ENCODE peak calls at places on chromosomes 7 and 10, in ten cellular contexts. S is foreskin fibroblast, V is cardiac fibroblast, O is progenitor cell of endocrine pancreas, X is left ventricle myocardium inferior, U is right lobe of liver, P is WTC11, W is AG10803, I is Calu3, C is heart left ventricle. L is an unnamed sample.

GRCh38 chr7:151897201-151897711 is 20.3 kb upstream of the PRKAG2 start:
- DNase-seq in C (no peak), U (no peak), O (no peak), V (no peak), P (peak), S (no peak), I (no peak), X (no peak), W (no peak), L (peak)

GRCh38 chr10:30059209-30060107 is at the start of gene JCAD:
- DNase-seq in C (peak), I (peak), V (peak), S (peak), U (peak), P (peak), X (peak), W (peak), O (peak), L (peak)

GRCh38 chr7:105493928-105494325 is 28.1 kb downstream of the PUS7 start:
- DNase-seq in P (no peak), X (no peak), W (peak), C (no peak), O (no peak), U (no peak), I (peak), V (peak), S (no peak), L (no peak)

GRCh38 chr10:7288060-7288690 is 122.7 kb downstream of the SFMBT2 start:
- DNase-seq in U (no peak), I (no peak), S (no peak), O (no peak), P (no peak), C (no peak), W (no peak), X (no peak), V (no peak), L (no peak)

GRCh38 chr7:6648815-6649104 is 11.6 kb downstream of the ZNF316 start:
- DNase-seq in X (no peak), I (no peak), W (no peak), S (no peak), P (no peak), U (peak), O (no peak), C (no peak), V (no peak), L (no peak)

GRCh38 chr10:13712799-13713581 is 126.2 kb downstream of the PRPF18 start:
- DNase-seq in S (peak), I (peak), V (peak), W (peak), U (peak), P (no peak), X (peak), O (no peak), C (peak), L (no peak)

GRCh38 chr7:45980181-45980905 is 59.3 kb upstream of the IGFBP3 start:
- DNase-seq in V (peak), S (peak), C (no peak), X (no peak), U (no peak), I (no peak), O (no peak), W (peak), P (no peak), L (no peak)

GRCh38 chr10:131700032-131700431 is 200.8 kb upstream of the PPP2R2D start:
- DNase-seq in C (no peak), O (peak), W (no peak), P (no peak), V (no peak), S (no peak), X (no peak), I (no peak), U (no peak), L (no peak)

GRCh38 chr10:1056326-1057105 is at the start of gene WDR37:
- DNase-seq in C (peak), O (peak), S (peak), V (peak), I (peak), U (peak), P (peak), W (peak), X (peak), L (peak)

GRCh38 chr7:148854975-148855374 is 29.1 kb downstream of the EZH2 start:
- DNase-seq in P (no peak), I (no peak), O (no peak), W (no peak), U (no peak), X (no peak), C (no peak), S (no peak), V (no peak), L (no peak)

GRCh38 chr7:96786998-96787395 is 77.4 kb upstream of the SEM1 start:
- DNase-seq in I (no peak), V (no peak), C (no peak), P (peak), W (no peak), U (no peak), S (no peak), O (no peak), X (no peak), L (no peak)

GRCh38 chr10:107728807-107729206 is 564.3 kb upstream of the SORCS1 start:
- DNase-seq in U (no peak), S (no peak), O (no peak), X (no peak), C (no peak), W (no peak), P (no peak), I (peak), V (no peak), L (no peak)

GRCh38 chr10:42936580-42936979 is 140.3 kb upstream of the RET start:
- DNase-seq in O (no peak), W (no peak), X (no peak), V (no peak), C (no peak), U (no peak), I (no peak), P (no peak), S (no peak), L (no peak)

GRCh38 chr10:63264852-63265617 is 131.9 kb downstream of the NRBF2 start:
- DNase-seq in I (peak), P (no peak), V (peak), S (peak), X (no peak), W (peak), U (no peak), O (no peak), C (peak), L (peak)

GRCh38 chr10:107915277-107915634 is 750.8 kb upstream of the SORCS1 start:
- DNase-seq in W (peak), O (no peak), X (no peak), S (peak), U (no peak), P (no peak), I (no peak), V (peak), C (no peak), L (no peak)

GRCh38 chr7:137772748-137773147 is 74.0 kb downstream of the DGKI start:
- DNase-seq in V (peak), S (peak), X (no peak), P (no peak), O (no peak), W (peak), I (no peak), C (no peak), U (no peak), L (no peak)

GRCh38 chr7:27204851-27205322 is 5.0 kb upstream of the HOXA13 start:
- DNase-seq in C (no peak), I (no peak), S (peak), V (peak), O (no peak), P (no peak), X (no peak), W (peak), U (peak), L (peak)

GRCh38 chr10:9762966-9763656 is 1254.6 kb upstream of the CELF2 start:
- DNase-seq in I (no peak), V (peak), U (no peak), P (no peak), O (no peak), X (no peak), C (no peak), S (peak), W (peak), L (no peak)

GRCh38 chr10:79127151-79127961 is 58.6 kb downstream of the ZMIZ1 start:
- DNase-seq in U (peak), P (no peak), X (peak), V (peak), W (peak), I (peak), O (peak), C (no peak), S (peak), L (no peak)
- TF ChIP-seq CTCF in U (peak), P (no peak), X (no peak), V (no peak), W (no peak), I (no peak), O (no peak), C (no peak), S (no peak), L (no peak)

GRCh38 chr7:75776295-75776971 is 4.4 kb upstream of the CCL26 start:
- DNase-seq in P (no peak), C (no peak), O (no peak), V (peak), S (peak), I (peak), X (no peak), U (no peak), W (peak), L (no peak)
- TF ChIP-seq CTCF in P (no peak), C (no peak), O (no peak), V (no peak), S (no peak), I (no peak), X (no peak), U (no peak), W (peak), L (no peak)

GRCh38 chr10:114184276-114184675 is 5.1 kb downstream of the TDRD1 start:
- DNase-seq in X (no peak), P (no peak), W (no peak), U (no peak), I (no peak), V (no peak), O (no peak), C (no peak), S (no peak), L (no peak)
- TF ChIP-seq CTCF in X (no peak), P (no peak), W (no peak), U (no peak), I (no peak), V (no peak), O (no peak), C (no peak), S (no peak), L (no peak)

GRCh38 chr7:140269004-140269638 is 92.3 kb upstream of the KDM7A start:
- DNase-seq in S (no peak), V (no peak), U (no peak), C (no peak), P (no peak), X (no peak), I (no peak), W (no peak), O (no peak), L (no peak)

GRCh38 chr7:140267381-140268226 is 90.8 kb upstream of the KDM7A start:
- DNase-seq in V (no peak), P (no peak), W (no peak), C (no peak), X (no peak), U (no peak), O (no peak), I (no peak), S (no peak), L (no peak)

GRCh38 chr7:140275069-140275961 is 98.5 kb upstream of the KDM7A start:
- DNase-seq in V (peak), P (no peak), X (no peak), C (no peak), O (no peak), I (no peak), U (no peak), W (peak), S (no peak), L (no peak)

GRCh38 chr7:140276001-140276400 is 99.2 kb upstream of the KDM7A start:
- DNase-seq in I (no peak), U (no peak), S (no peak), P (no peak), O (no peak), V (no peak), C (no peak), W (no peak), X (no peak), L (no peak)

DNA sequence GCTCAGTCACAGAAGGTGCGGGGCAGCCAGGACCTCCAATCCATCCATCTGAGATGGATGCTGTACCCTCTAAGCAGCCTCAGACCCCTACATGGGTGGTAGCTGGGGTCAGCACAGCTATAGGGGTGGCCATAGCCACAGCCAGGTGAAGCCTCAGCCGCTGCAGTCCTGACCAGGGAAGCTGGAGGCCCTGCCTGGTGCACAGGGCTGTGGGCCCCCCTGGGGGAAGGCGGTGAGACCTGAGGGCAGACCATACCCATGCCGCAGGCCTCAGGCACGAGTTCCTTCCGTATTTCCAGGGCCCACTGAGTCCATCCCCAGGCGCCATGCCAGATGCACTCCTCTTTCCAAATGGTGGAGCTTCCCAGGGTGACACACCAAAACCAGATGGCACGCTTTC is 96.6 kb upstream of the KDM7A start:
- DNase-seq in I (no peak), S (no peak), W (no peak), X (no peak), V (no peak), P (no peak), C (no peak), U (no peak), O (no peak), L (no peak)
- TF ChIP-seq CTCF in I (no peak), S (no peak), W (no peak), X (no peak), V (no peak), P (no peak), C (no peak), U (no peak), O (no peak), L (no peak)

GRCh38 chr10:49610015-49610734 is at the start of gene SLC18A3:
- DNase-seq in X (no peak), O (no peak), U (peak), C (no peak), V (no peak), I (no peak), W (no peak), S (no peak), P (peak), L (peak)

GRCh38 chr10:49609283-49610014 is 661 bp upstream of the SLC18A3 start:
- DNase-seq in O (no peak), U (peak), C (no peak), P (peak), S (no peak), V (no peak), X (no peak), I (no peak), W (no peak), L (peak)

GRCh38 chr10:49611815-49612512 is 1.9 kb downstream of the SLC18A3 start:
- DNase-seq in X (no peak), O (no peak), V (no peak), U (peak), W (no peak), I (no peak), C (no peak), P (peak), S (no peak), L (no peak)

GRCh38 chr10:49611166-49611814 is 1.2 kb downstream of the SLC18A3 start:
- DNase-seq in U (peak), X (no peak), O (no peak), C (no peak), P (peak), W (no peak), I (no peak), S (peak), V (no peak), L (peak)

DNA sequence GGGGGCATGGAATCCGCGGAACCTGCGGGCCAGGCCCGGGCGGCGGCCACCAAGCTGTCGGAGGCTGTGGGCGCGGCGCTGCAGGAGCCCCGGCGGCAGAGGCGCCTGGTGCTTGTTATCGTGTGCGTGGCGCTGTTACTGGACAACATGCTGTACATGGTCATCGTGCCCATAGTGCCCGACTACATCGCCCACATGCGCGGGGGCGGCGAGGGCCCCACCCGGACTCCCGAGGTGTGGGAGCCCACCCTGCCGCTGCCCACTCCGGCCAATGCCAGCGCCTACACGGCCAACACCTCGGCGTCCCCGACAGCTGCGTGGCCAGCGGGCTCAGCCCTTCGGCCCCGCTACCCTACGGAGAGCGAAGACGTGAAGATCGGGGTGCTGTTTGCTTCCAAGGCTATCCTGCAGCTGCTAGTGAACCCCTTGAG is 640 bp downstream of the SLC18A3 start:
- DNase-seq in W (no peak), U (no peak), C (no peak), O (no peak), S (no peak), X (no peak), I (no peak), P (no peak), V (no peak), L (peak)
- TF ChIP-seq CTCF in W (no peak), U (no peak), C (no peak), O (no peak), S (no peak), X (no peak), I (no peak), P (no peak), V (no peak), L (no peak)

GRCh38 chr7:135993950-135994349 is 16.8 kb upstream of the MTPN start:
- DNase-seq in P (no peak), C (no peak), U (no peak), W (no peak), S (no peak), O (no peak), I (no peak), X (no peak), V (no peak), L (no peak)

GRCh38 chr7:136000288-136000913 is 23.2 kb upstream of the MTPN start:
- DNase-seq in S (no peak), W (peak), O (no peak), V (no peak), P (no peak), U (no peak), C (no peak), I (no peak), X (no peak), L (no peak)

GRCh38 chr7:135995751-135996150 is 18.6 kb upstream of the MTPN start:
- DNase-seq in U (no peak), V (no peak), W (no peak), I (no peak), O (no peak), P (no peak), C (no peak), X (no peak), S (peak), L (no peak)

GRCh38 chr7:135994466-135995205 is 17.5 kb upstream of the MTPN start:
- DNase-seq in S (peak), X (no peak), P (no peak), U (no peak), C (no peak), O (no peak), I (no peak), W (peak), V (peak), L (no peak)

GRCh38 chr7:135998081-135998480 is 20.9 kb upstream of the MTPN start:
- DNase-seq in C (no peak), I (no peak), V (no peak), O (no peak), P (no peak), W (peak), S (peak), X (no peak), U (no peak), L (no peak)
- TF ChIP-seq CTCF in C (no peak), I (no peak), V (no peak), O (no peak), P (no peak), W (no peak), S (no peak), X (no peak), U (no peak), L (no peak)

GRCh38 chr7:3649250-3649649 is 348.2 kb downstream of the SDK1 start:
- DNase-seq in W (no peak), V (peak), P (no peak), S (peak), U (no peak), I (peak), X (no peak), O (no peak), C (no peak), L (no peak)
- TF ChIP-seq CTCF in W (no peak), V (peak), P (no peak), S (no peak), U (no peak), I (no peak), X (no peak), O (no peak), C (no peak), L (no peak)

GRCh38 chr7:100874577-100875355 is at the start of gene SRRT:
- DNase-seq in U (peak), C (peak), P (peak), V (peak), X (peak), S (peak), O (peak), W (peak), I (peak), L (peak)
- TF ChIP-seq CTCF in U (peak), C (peak), P (no peak), V (peak), X (peak), S (no peak), O (peak), W (peak), I (no peak), L (peak)